ENCODE peak calls at places on chromosomes 7 and 10, in seven cellular contexts. G, T, R, L, Z, M and Q are unnamed samples.

GRCh38 chr7:150941983-150942590 is 36.0 kb downstream of the KCNH2 start:
- DNase-seq in L (peak; percentile 70), T (peak; percentile 64), Z (peak; percentile 42), R (no peak), M (peak; percentile 35), G (peak; percentile 15), Q (no peak)

GRCh38 chr10:49104323-49104722 is 11.0 kb downstream of the VSTM4 start:
- DNase-seq in Z (no peak), M (no peak), R (no peak), L (no peak), T (no peak), G (no peak), Q (no peak)

GRCh38 chr7:13055732-13056369 is 368.4 kb downstream of the ARL4A start:
- DNase-seq in L (no peak), G (no peak), Z (no peak), M (no peak), R (no peak), T (no peak), Q (no peak)

GRCh38 chr10:72375585-72375984 is 20.9 kb upstream of the DNAJB12 start:
- DNase-seq in Z (no peak), L (no peak), R (no peak), M (no peak), T (no peak), G (peak; percentile 68), Q (no peak)

GRCh38 chr7:132380065-132380464 is 196.2 kb downstream of the PLXNA4 start:
- DNase-seq in R (no peak), M (peak; percentile 60), Z (no peak), G (peak; percentile 46), L (no peak), T (no peak), Q (no peak)

GRCh38 chr7:72751978-72752377 is 76.0 kb downstream of the TYW1B start:
- DNase-seq in L (no peak), M (no peak), R (no peak), Z (no peak), T (no peak), G (peak; percentile 55), Q (no peak)

GRCh38 chr7:116610210-116610609 is 61.8 kb upstream of the MET start:
- DNase-seq in T (no peak), R (peak; percentile 41), Z (no peak), L (no peak), G (no peak), M (no peak), Q (no peak)

GRCh38 chr10:101588879-101589278 is 758 bp downstream of the DPCD start:
- DNase-seq in L (no peak), Z (no peak), R (peak; percentile 65), G (no peak), T (no peak), M (no peak), Q (no peak)

GRCh38 chr10:62766383-62766782 is 38.1 kb upstream of the ADO start:
- DNase-seq in T (no peak), L (no peak), M (no peak), G (no peak), Z (no peak), R (no peak), Q (no peak)

GRCh38 chr7:98617960-98618418 is 904 bp downstream of the NPTX2 start:
- DNase-seq in M (no peak), G (no peak), T (no peak), L (no peak), R (no peak), Z (no peak), Q (no peak)

GRCh38 chr7:98163704-98164478 is 47.3 kb upstream of the BHLHA15 start:
- DNase-seq in R (peak; percentile 55), T (no peak), G (peak; percentile 26), L (peak; percentile 66), M (peak; percentile 36), Z (peak; percentile 84), Q (no peak)

GRCh38 chr7:79612027-79612426 is 158.6 kb upstream of the MAGI2 start:
- DNase-seq in Z (no peak), L (no peak), G (no peak), M (no peak), R (no peak), T (no peak), Q (no peak)

GRCh38 chr10:10992961-10993714 is 24.5 kb upstream of the CELF2 start:
- DNase-seq in G (no peak), R (no peak), T (no peak), Z (no peak), L (no peak), M (no peak), Q (no peak)

GRCh38 chr7:99278180-99278579 is 5.5 kb downstream of the MYH16 start:
- DNase-seq in M (no peak), R (no peak), T (no peak), L (no peak), Z (no peak), G (no peak), Q (no peak)

GRCh38 chr10:114271779-114272167 is 32.7 kb downstream of the VWA2 start:
- DNase-seq in L (no peak), Z (no peak), R (peak; percentile 95), T (peak; percentile 44), M (peak; percentile 58), G (no peak), Q (peak; percentile 25)

GRCh38 chr7:86963599-86964230 is 95.7 kb downstream of the ELAPOR2 start:
- DNase-seq in T (no peak), Z (no peak), M (no peak), L (no peak), R (no peak), G (no peak), Q (no peak)

GRCh38 chr7:6588566-6588965 is 1.3 kb upstream of the INTS15 start:
- DNase-seq in L (no peak), T (no peak), Z (no peak), M (no peak), R (no peak), G (no peak), Q (no peak)

GRCh38 chr7:37698782-37699181 is 15.2 kb downstream of the GPR141 start:
- DNase-seq in T (no peak), L (no peak), G (no peak), M (no peak), Z (no peak), R (no peak), Q (no peak)

GRCh38 chr7:30697716-30698460 is 15.6 kb upstream of the CRHR2 start:
- DNase-seq in M (no peak), Z (no peak), L (peak; percentile 51), G (no peak), R (no peak), T (no peak), Q (no peak)

GRCh38 chr10:1473874-1474273 is 263.5 kb downstream of the ADARB2 start:
- DNase-seq in R (no peak), G (no peak), M (no peak), L (no peak), Z (no peak), T (no peak), Q (no peak)

GRCh38 chr7:47428052-47428779 is 153.7 kb downstream of the TNS3 start:
- DNase-seq in G (no peak), R (no peak), M (no peak), L (no peak), T (no peak), Z (no peak), Q (no peak)

GRCh38 chr10:72291019-72291532 is 17.4 kb downstream of the DDIT4 start:
- DNase-seq in L (no peak), R (no peak), M (no peak), T (no peak), G (no peak), Z (no peak), Q (no peak)

GRCh38 chr7:101633516-101633915 is 4.4 kb upstream of the MYL10 start:
- DNase-seq in G (no peak), T (no peak), L (no peak), R (no peak), Z (no peak), M (no peak), Q (no peak)

GRCh38 chr7:604038-604883 is 84.6 kb upstream of the PDGFA start:
- DNase-seq in L (peak; percentile 82), T (peak; percentile 84), M (peak; percentile 77), Z (peak; percentile 84), G (peak; percentile 51), R (peak; percentile 54), Q (peak; percentile 68)
- TF ChIP-seq POLR2A in L (peak; percentile 66), T (no peak), M (no peak), Z (peak; percentile 56), G (no peak), R (no peak), Q (no peak)

GRCh38 chr10:129967579-129968019 is 3.5 kb upstream of the EBF3 start:
- DNase-seq in Z (no peak), T (no peak), R (no peak), M (no peak), L (no peak), G (no peak), Q (no peak)

GRCh38 chr10:129965940-129966339 is 1.9 kb upstream of the EBF3 start:
- DNase-seq in G (no peak), R (no peak), M (no peak), L (no peak), T (no peak), Z (no peak), Q (no peak)

GRCh38 chr10:129968020-129968861 is 4.2 kb upstream of the EBF3 start:
- DNase-seq in Z (no peak), M (no peak), L (no peak), T (no peak), G (no peak), R (no peak), Q (no peak)

GRCh38 chr10:129966370-129966769 is 2.3 kb upstream of the EBF3 start:
- DNase-seq in G (no peak), R (no peak), M (no peak), L (no peak), T (no peak), Z (no peak), Q (no peak)

GRCh38 chr10:129966831-129967578 is 2.9 kb upstream of the EBF3 start:
- DNase-seq in Z (no peak), M (no peak), G (no peak), R (no peak), T (no peak), L (no peak), Q (no peak)
- H3K4me3 ChIP-seq in Z (no peak overlapping the region), M (no peak overlapping the region), G (no peak overlapping the region), R (no peak overlapping the region), T (no peak overlapping the region), L (no peak overlapping the region), Q (no peak overlapping the region)

DNA sequence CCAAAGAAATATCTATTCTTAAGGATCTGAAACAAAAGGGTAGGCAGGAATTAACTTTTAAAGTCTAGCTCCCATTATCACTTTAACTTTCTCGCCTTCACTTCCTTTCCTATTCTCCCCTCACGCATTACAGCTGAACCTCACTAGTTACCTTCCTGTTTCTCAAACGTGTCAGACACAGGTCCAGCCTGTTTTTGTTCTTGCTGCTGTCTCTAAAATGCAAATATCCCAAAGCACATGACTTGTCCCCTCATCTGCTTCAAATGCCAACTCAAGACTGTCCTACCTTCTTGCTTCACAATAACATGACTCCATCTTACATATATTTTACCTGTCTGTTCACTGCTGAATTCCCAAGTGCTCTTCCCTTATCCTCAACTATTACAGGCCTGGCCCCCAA is 17.6 kb downstream of the ZDHHC6 start:
- DNase-seq in G (no peak), R (no peak), T (no peak), Z (no peak), M (no peak), L (no peak), Q (no peak)
- TF ChIP-seq POLR2A in G (no peak), R (no peak), T (no peak), Z (no peak), M (no peak), L (no peak), Q (no peak)

DNA sequence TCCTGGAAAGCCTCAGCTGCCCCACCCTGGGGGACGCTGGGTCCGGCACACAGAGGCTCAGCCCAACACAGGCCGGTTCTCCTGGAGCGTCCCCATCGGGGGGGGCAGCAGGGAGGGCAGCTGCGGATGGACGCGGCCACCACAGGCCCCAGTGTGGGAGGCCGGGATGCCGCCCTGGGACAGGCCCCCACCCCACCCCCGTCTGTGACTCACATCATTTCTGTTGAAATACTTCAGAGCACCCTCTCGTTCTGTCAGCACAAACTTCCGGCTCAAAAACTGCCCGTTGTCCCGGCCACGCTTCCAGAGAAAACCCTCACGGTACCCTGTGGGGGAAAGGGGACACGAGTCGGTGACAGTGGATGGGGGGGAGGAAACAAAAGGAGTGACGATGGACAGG is 28.5 kb downstream of the GET4 start:
- DNase-seq in G (no peak), M (no peak), R (peak; percentile 40), Z (no peak), T (no peak), L (no peak), Q (no peak)
- H3K4me3 ChIP-seq in G (no peak overlapping the region), M (no peak overlapping the region), R (no peak overlapping the region), Z (no peak overlapping the region), T (no peak overlapping the region), L (no peak overlapping the region), Q (no peak overlapping the region)